ENCODE peak calls at places on chromosomes 16 and 17, in eight cellular contexts. One of them, this sample, is unnamed.

GRCh38 chr17:80426671-80427326 is 11.8 kb downstream of the ENDOV start:
- DNase-seq in fibroblast of lung: peak; percentile 51
- DNase-seq in activated naive CD8-positive, alpha-beta T cell treated with anti-CD3 and anti-CD28 coated beads, Interleukin-2, amount 50 U/mL, for 16 hours: peak; percentile 78
- DNase-seq in activated gamma-delta T cell treated with Interleukin-2 at 50 U/mL for 16 hours: peak; percentile 85
- DNase-seq in brain pericyte: no peak
- DNase-seq in T-helper 2 cell: peak; percentile 77
- DNase-seq in effector CD8-positive, alpha-beta T cell: peak; percentile 81
- DNase-seq in GM23338: peak; percentile 90
- DNase-seq in this sample: peak; percentile 48

GRCh38 chr16:25027781-25028180 is 12.6 kb upstream of the ARHGAP17 start:
- DNase-seq in fibroblast of lung: no peak
- DNase-seq in activated naive CD8-positive, alpha-beta T cell treated with anti-CD3 and anti-CD28 coated beads, Interleukin-2, amount 50 U/mL, for 16 hours: no peak
- DNase-seq in activated gamma-delta T cell treated with Interleukin-2 at 50 U/mL for 16 hours: no peak
- DNase-seq in brain pericyte: no peak
- DNase-seq in T-helper 2 cell: no peak
- DNase-seq in effector CD8-positive, alpha-beta T cell: no peak
- DNase-seq in GM23338: no peak
- DNase-seq in this sample: no peak

GRCh38 chr17:82608816-82609215 is 39.4 kb downstream of the WDR45B start:
- DNase-seq in fibroblast of lung: no peak
- DNase-seq in activated naive CD8-positive, alpha-beta T cell treated with anti-CD3 and anti-CD28 coated beads, Interleukin-2, amount 50 U/mL, for 16 hours: no peak
- DNase-seq in activated gamma-delta T cell treated with Interleukin-2 at 50 U/mL for 16 hours: no peak
- DNase-seq in brain pericyte: no peak
- DNase-seq in T-helper 2 cell: no peak
- DNase-seq in effector CD8-positive, alpha-beta T cell: no peak
- DNase-seq in GM23338: no peak
- DNase-seq in this sample: no peak

GRCh38 chr17:38751803-38752118 is 780 bp upstream of the PSMB3 start:
- DNase-seq in fibroblast of lung: peak; percentile 89
- DNase-seq in activated naive CD8-positive, alpha-beta T cell treated with anti-CD3 and anti-CD28 coated beads, Interleukin-2, amount 50 U/mL, for 16 hours: peak; percentile 68
- DNase-seq in activated gamma-delta T cell treated with Interleukin-2 at 50 U/mL for 16 hours: peak; percentile 80
- DNase-seq in brain pericyte: peak; percentile 71
- DNase-seq in T-helper 2 cell: peak; percentile 78
- DNase-seq in effector CD8-positive, alpha-beta T cell: peak; percentile 58
- DNase-seq in GM23338: peak; percentile 90
- DNase-seq in this sample: peak; percentile 85

GRCh38 chr16:73254983-73255382 is 207.1 kb upstream of the ZFHX3 start:
- DNase-seq in fibroblast of lung: no peak
- DNase-seq in activated naive CD8-positive, alpha-beta T cell treated with anti-CD3 and anti-CD28 coated beads, Interleukin-2, amount 50 U/mL, for 16 hours: no peak
- DNase-seq in activated gamma-delta T cell treated with Interleukin-2 at 50 U/mL for 16 hours: no peak
- DNase-seq in brain pericyte: no peak
- DNase-seq in T-helper 2 cell: no peak
- DNase-seq in effector CD8-positive, alpha-beta T cell: no peak
- DNase-seq in GM23338: no peak
- DNase-seq in this sample: no peak

GRCh38 chr17:79779088-79779529 is 1.2 kb downstream of the CBX2 start:
- DNase-seq in fibroblast of lung: no peak
- DNase-seq in activated naive CD8-positive, alpha-beta T cell treated with anti-CD3 and anti-CD28 coated beads, Interleukin-2, amount 50 U/mL, for 16 hours: no peak
- DNase-seq in activated gamma-delta T cell treated with Interleukin-2 at 50 U/mL for 16 hours: no peak
- DNase-seq in brain pericyte: no peak
- DNase-seq in T-helper 2 cell: no peak
- DNase-seq in effector CD8-positive, alpha-beta T cell: no peak
- DNase-seq in GM23338: no peak
- DNase-seq in this sample: no peak

GRCh38 chr16:89687092-89687940 is 827 bp downstream of the CDK10 start:
- DNase-seq in fibroblast of lung: peak; percentile 34
- DNase-seq in activated naive CD8-positive, alpha-beta T cell treated with anti-CD3 and anti-CD28 coated beads, Interleukin-2, amount 50 U/mL, for 16 hours: no peak
- DNase-seq in activated gamma-delta T cell treated with Interleukin-2 at 50 U/mL for 16 hours: no peak
- DNase-seq in brain pericyte: no peak
- DNase-seq in T-helper 2 cell: no peak
- DNase-seq in effector CD8-positive, alpha-beta T cell: no peak
- DNase-seq in GM23338: peak; percentile 59
- DNase-seq in this sample: peak; percentile 31

GRCh38 chr16:69064164-69064563 is 41.3 kb upstream of the HAS3 start:
- DNase-seq in fibroblast of lung: no peak
- DNase-seq in activated naive CD8-positive, alpha-beta T cell treated with anti-CD3 and anti-CD28 coated beads, Interleukin-2, amount 50 U/mL, for 16 hours: no peak
- DNase-seq in activated gamma-delta T cell treated with Interleukin-2 at 50 U/mL for 16 hours: no peak
- DNase-seq in brain pericyte: no peak
- DNase-seq in T-helper 2 cell: no peak
- DNase-seq in effector CD8-positive, alpha-beta T cell: no peak
- DNase-seq in GM23338: no peak
- DNase-seq in this sample: no peak

GRCh38 chr17:1003972-1004768 is 7.2 kb downstream of the TIMM22 start:
- DNase-seq in fibroblast of lung: no peak
- DNase-seq in activated naive CD8-positive, alpha-beta T cell treated with anti-CD3 and anti-CD28 coated beads, Interleukin-2, amount 50 U/mL, for 16 hours: no peak
- DNase-seq in activated gamma-delta T cell treated with Interleukin-2 at 50 U/mL for 16 hours: no peak
- DNase-seq in brain pericyte: no peak
- DNase-seq in T-helper 2 cell: no peak
- DNase-seq in effector CD8-positive, alpha-beta T cell: no peak
- DNase-seq in GM23338: no peak
- DNase-seq in this sample: no peak

GRCh38 chr17:42674755-42675347 is 1.9 kb downstream of the PLEKHH3 start:
- DNase-seq in fibroblast of lung: no peak
- DNase-seq in activated naive CD8-positive, alpha-beta T cell treated with anti-CD3 and anti-CD28 coated beads, Interleukin-2, amount 50 U/mL, for 16 hours: no peak
- DNase-seq in activated gamma-delta T cell treated with Interleukin-2 at 50 U/mL for 16 hours: no peak
- DNase-seq in brain pericyte: no peak
- DNase-seq in T-helper 2 cell: no peak
- DNase-seq in effector CD8-positive, alpha-beta T cell: no peak
- DNase-seq in GM23338: peak; percentile 83
- DNase-seq in this sample: no peak

GRCh38 chr17:45949755-45950320 is 49.2 kb upstream of the STH start:
- DNase-seq in fibroblast of lung: no peak
- DNase-seq in activated naive CD8-positive, alpha-beta T cell treated with anti-CD3 and anti-CD28 coated beads, Interleukin-2, amount 50 U/mL, for 16 hours: no peak
- DNase-seq in activated gamma-delta T cell treated with Interleukin-2 at 50 U/mL for 16 hours: no peak
- DNase-seq in brain pericyte: no peak
- DNase-seq in T-helper 2 cell: no peak
- DNase-seq in effector CD8-positive, alpha-beta T cell: no peak
- DNase-seq in GM23338: no peak
- DNase-seq in this sample: no peak

GRCh38 chr17:82031303-82031884 is at the start of gene RAC3:
- DNase-seq in fibroblast of lung: peak; percentile 31
- DNase-seq in activated naive CD8-positive, alpha-beta T cell treated with anti-CD3 and anti-CD28 coated beads, Interleukin-2, amount 50 U/mL, for 16 hours: no peak
- DNase-seq in activated gamma-delta T cell treated with Interleukin-2 at 50 U/mL for 16 hours: no peak
- DNase-seq in brain pericyte: no peak
- DNase-seq in T-helper 2 cell: no peak
- DNase-seq in effector CD8-positive, alpha-beta T cell: no peak
- DNase-seq in GM23338: peak; percentile 68
- DNase-seq in this sample: no peak

GRCh38 chr17:49016775-49017463 is 19.7 kb downstream of the IGF2BP1 start:
- DNase-seq in fibroblast of lung: peak; percentile 89
- DNase-seq in activated naive CD8-positive, alpha-beta T cell treated with anti-CD3 and anti-CD28 coated beads, Interleukin-2, amount 50 U/mL, for 16 hours: no peak
- DNase-seq in activated gamma-delta T cell treated with Interleukin-2 at 50 U/mL for 16 hours: no peak
- DNase-seq in brain pericyte: no peak
- DNase-seq in T-helper 2 cell: no peak
- DNase-seq in effector CD8-positive, alpha-beta T cell: no peak
- DNase-seq in GM23338: no peak
- DNase-seq in this sample: peak; percentile 82

GRCh38 chr17:57455063-57455914 is 199.0 kb downstream of the MSI2 start:
- DNase-seq in fibroblast of lung: peak; percentile 26
- DNase-seq in activated naive CD8-positive, alpha-beta T cell treated with anti-CD3 and anti-CD28 coated beads, Interleukin-2, amount 50 U/mL, for 16 hours: no peak
- DNase-seq in activated gamma-delta T cell treated with Interleukin-2 at 50 U/mL for 16 hours: peak; percentile 42
- DNase-seq in brain pericyte: peak; percentile 100
- DNase-seq in T-helper 2 cell: peak; percentile 51
- DNase-seq in effector CD8-positive, alpha-beta T cell: no peak
- DNase-seq in GM23338: no peak
- DNase-seq in this sample: peak; percentile 38

GRCh38 chr17:1229354-1229890 is 40.8 kb upstream of the BHLHA9 start:
- DNase-seq in fibroblast of lung: no peak
- DNase-seq in activated naive CD8-positive, alpha-beta T cell treated with anti-CD3 and anti-CD28 coated beads, Interleukin-2, amount 50 U/mL, for 16 hours: no peak
- DNase-seq in activated gamma-delta T cell treated with Interleukin-2 at 50 U/mL for 16 hours: peak; percentile 29
- DNase-seq in brain pericyte: no peak
- DNase-seq in T-helper 2 cell: peak; percentile 25
- DNase-seq in effector CD8-positive, alpha-beta T cell: peak; percentile 14
- DNase-seq in GM23338: peak; percentile 53
- DNase-seq in this sample: no peak

GRCh38 chr16:68643227-68643626 is 1.9 kb upstream of the CDH3 start:
- DNase-seq in fibroblast of lung: no peak
- DNase-seq in activated naive CD8-positive, alpha-beta T cell treated with anti-CD3 and anti-CD28 coated beads, Interleukin-2, amount 50 U/mL, for 16 hours: no peak
- DNase-seq in activated gamma-delta T cell treated with Interleukin-2 at 50 U/mL for 16 hours: no peak
- DNase-seq in brain pericyte: no peak
- DNase-seq in T-helper 2 cell: no peak
- DNase-seq in effector CD8-positive, alpha-beta T cell: no peak
- DNase-seq in GM23338: no peak
- DNase-seq in this sample: no peak

GRCh38 chr16:23061669-23062068 is 87.6 kb downstream of the USP31 start:
- DNase-seq in fibroblast of lung: no peak
- DNase-seq in activated naive CD8-positive, alpha-beta T cell treated with anti-CD3 and anti-CD28 coated beads, Interleukin-2, amount 50 U/mL, for 16 hours: no peak
- DNase-seq in activated gamma-delta T cell treated with Interleukin-2 at 50 U/mL for 16 hours: no peak
- DNase-seq in brain pericyte: no peak
- DNase-seq in T-helper 2 cell: no peak
- DNase-seq in effector CD8-positive, alpha-beta T cell: no peak
- DNase-seq in GM23338: no peak
- DNase-seq in this sample: peak; percentile 40

GRCh38 chr17:80119271-80119791 is 17.9 kb downstream of the GAA start:
- DNase-seq in fibroblast of lung: no peak
- DNase-seq in activated naive CD8-positive, alpha-beta T cell treated with anti-CD3 and anti-CD28 coated beads, Interleukin-2, amount 50 U/mL, for 16 hours: no peak
- DNase-seq in activated gamma-delta T cell treated with Interleukin-2 at 50 U/mL for 16 hours: no peak
- DNase-seq in brain pericyte: no peak
- DNase-seq in T-helper 2 cell: no peak
- DNase-seq in effector CD8-positive, alpha-beta T cell: no peak
- DNase-seq in GM23338: no peak
- DNase-seq in this sample: no peak

GRCh38 chr17:55384833-55385232 is 36.8 kb downstream of the MMD start:
- DNase-seq in fibroblast of lung: no peak
- DNase-seq in activated naive CD8-positive, alpha-beta T cell treated with anti-CD3 and anti-CD28 coated beads, Interleukin-2, amount 50 U/mL, for 16 hours: no peak
- DNase-seq in activated gamma-delta T cell treated with Interleukin-2 at 50 U/mL for 16 hours: no peak
- DNase-seq in brain pericyte: no peak
- DNase-seq in T-helper 2 cell: no peak
- DNase-seq in effector CD8-positive, alpha-beta T cell: no peak
- DNase-seq in GM23338: no peak
- DNase-seq in this sample: no peak

GRCh38 chr17:81996232-81996756 is 18.9 kb downstream of the ASPSCR1 start:
- DNase-seq in fibroblast of lung: no peak
- DNase-seq in activated naive CD8-positive, alpha-beta T cell treated with anti-CD3 and anti-CD28 coated beads, Interleukin-2, amount 50 U/mL, for 16 hours: no peak
- DNase-seq in activated gamma-delta T cell treated with Interleukin-2 at 50 U/mL for 16 hours: no peak
- DNase-seq in brain pericyte: no peak
- DNase-seq in T-helper 2 cell: no peak
- DNase-seq in effector CD8-positive, alpha-beta T cell: no peak
- DNase-seq in GM23338: no peak
- DNase-seq in this sample: no peak

GRCh38 chr16:70660672-70661350 is 14.5 kb downstream of the IL34 start:
- DNase-seq in fibroblast of lung: no peak
- DNase-seq in activated naive CD8-positive, alpha-beta T cell treated with anti-CD3 and anti-CD28 coated beads, Interleukin-2, amount 50 U/mL, for 16 hours: no peak
- DNase-seq in activated gamma-delta T cell treated with Interleukin-2 at 50 U/mL for 16 hours: no peak
- DNase-seq in brain pericyte: no peak
- DNase-seq in T-helper 2 cell: no peak
- DNase-seq in effector CD8-positive, alpha-beta T cell: no peak
- DNase-seq in GM23338: peak; percentile 75
- DNase-seq in this sample: peak; percentile 39

GRCh38 chr16:27285676-27286196 is 17.2 kb upstream of the NSMCE1 start:
- DNase-seq in fibroblast of lung: no peak
- DNase-seq in activated naive CD8-positive, alpha-beta T cell treated with anti-CD3 and anti-CD28 coated beads, Interleukin-2, amount 50 U/mL, for 16 hours: no peak
- DNase-seq in activated gamma-delta T cell treated with Interleukin-2 at 50 U/mL for 16 hours: no peak
- DNase-seq in brain pericyte: no peak
- DNase-seq in T-helper 2 cell: no peak
- DNase-seq in effector CD8-positive, alpha-beta T cell: no peak
- DNase-seq in GM23338: no peak
- DNase-seq in this sample: no peak

GRCh38 chr16:73225983-73226382 is 178.1 kb upstream of the ZFHX3 start:
- DNase-seq in fibroblast of lung: no peak
- DNase-seq in activated naive CD8-positive, alpha-beta T cell treated with anti-CD3 and anti-CD28 coated beads, Interleukin-2, amount 50 U/mL, for 16 hours: no peak
- DNase-seq in activated gamma-delta T cell treated with Interleukin-2 at 50 U/mL for 16 hours: no peak
- DNase-seq in brain pericyte: no peak
- DNase-seq in T-helper 2 cell: no peak
- DNase-seq in effector CD8-positive, alpha-beta T cell: no peak
- DNase-seq in GM23338: no peak
- DNase-seq in this sample: no peak

GRCh38 chr16:57314161-57314785 is 29.8 kb upstream of the PLLP start:
- DNase-seq in fibroblast of lung: no peak
- DNase-seq in activated naive CD8-positive, alpha-beta T cell treated with anti-CD3 and anti-CD28 coated beads, Interleukin-2, amount 50 U/mL, for 16 hours: no peak
- DNase-seq in activated gamma-delta T cell treated with Interleukin-2 at 50 U/mL for 16 hours: no peak
- DNase-seq in brain pericyte: no peak
- DNase-seq in T-helper 2 cell: no peak
- DNase-seq in effector CD8-positive, alpha-beta T cell: no peak
- DNase-seq in GM23338: no peak
- DNase-seq in this sample: no peak

GRCh38 chr16:89712476-89712805 is 8.3 kb downstream of the VPS9D1 start:
- DNase-seq in fibroblast of lung: peak; percentile 21
- DNase-seq in activated naive CD8-positive, alpha-beta T cell treated with anti-CD3 and anti-CD28 coated beads, Interleukin-2, amount 50 U/mL, for 16 hours: no peak
- DNase-seq in activated gamma-delta T cell treated with Interleukin-2 at 50 U/mL for 16 hours: no peak
- DNase-seq in brain pericyte: no peak
- DNase-seq in T-helper 2 cell: no peak
- DNase-seq in effector CD8-positive, alpha-beta T cell: no peak
- DNase-seq in GM23338: no peak
- DNase-seq in this sample: no peak

GRCh38 chr16:84293406-84293805 is 1.3 kb upstream of the WFDC1 start:
- DNase-seq in fibroblast of lung: no peak
- DNase-seq in activated naive CD8-positive, alpha-beta T cell treated with anti-CD3 and anti-CD28 coated beads, Interleukin-2, amount 50 U/mL, for 16 hours: no peak
- DNase-seq in activated gamma-delta T cell treated with Interleukin-2 at 50 U/mL for 16 hours: no peak
- DNase-seq in brain pericyte: no peak
- DNase-seq in T-helper 2 cell: no peak
- DNase-seq in effector CD8-positive, alpha-beta T cell: no peak
- DNase-seq in GM23338: no peak
- DNase-seq in this sample: no peak

GRCh38 chr17:15883617-15884111 is 61.3 kb upstream of the ADORA2B start:
- DNase-seq in fibroblast of lung: peak; percentile 91
- DNase-seq in activated naive CD8-positive, alpha-beta T cell treated with anti-CD3 and anti-CD28 coated beads, Interleukin-2, amount 50 U/mL, for 16 hours: no peak
- DNase-seq in activated gamma-delta T cell treated with Interleukin-2 at 50 U/mL for 16 hours: no peak
- DNase-seq in brain pericyte: peak; percentile 33
- DNase-seq in T-helper 2 cell: no peak
- DNase-seq in effector CD8-positive, alpha-beta T cell: no peak
- DNase-seq in GM23338: no peak
- DNase-seq in this sample: peak; percentile 55

GRCh38 chr17:79393358-79394038 is 217.4 kb downstream of the RBFOX3 start:
- DNase-seq in fibroblast of lung: peak; percentile 50
- DNase-seq in activated naive CD8-positive, alpha-beta T cell treated with anti-CD3 and anti-CD28 coated beads, Interleukin-2, amount 50 U/mL, for 16 hours: peak; percentile 40
- DNase-seq in activated gamma-delta T cell treated with Interleukin-2 at 50 U/mL for 16 hours: peak; percentile 59
- DNase-seq in brain pericyte: no peak
- DNase-seq in T-helper 2 cell: peak; percentile 16
- DNase-seq in effector CD8-positive, alpha-beta T cell: peak; percentile 46
- DNase-seq in GM23338: peak; percentile 86
- DNase-seq in this sample: peak; percentile 45

GRCh38 chr16:58236831-58237230 is 38.9 kb upstream of the CSNK2A2 start:
- DNase-seq in fibroblast of lung: no peak
- DNase-seq in activated naive CD8-positive, alpha-beta T cell treated with anti-CD3 and anti-CD28 coated beads, Interleukin-2, amount 50 U/mL, for 16 hours: no peak
- DNase-seq in activated gamma-delta T cell treated with Interleukin-2 at 50 U/mL for 16 hours: no peak
- DNase-seq in brain pericyte: no peak
- DNase-seq in T-helper 2 cell: no peak
- DNase-seq in effector CD8-positive, alpha-beta T cell: no peak
- DNase-seq in GM23338: peak; percentile 42
- DNase-seq in this sample: no peak

GRCh38 chr16:11708421-11708820 is 34.2 kb downstream of the TXNDC11 start:
- DNase-seq in fibroblast of lung: peak; percentile 7
- DNase-seq in activated naive CD8-positive, alpha-beta T cell treated with anti-CD3 and anti-CD28 coated beads, Interleukin-2, amount 50 U/mL, for 16 hours: no peak
- DNase-seq in activated gamma-delta T cell treated with Interleukin-2 at 50 U/mL for 16 hours: no peak
- DNase-seq in brain pericyte: no peak
- DNase-seq in T-helper 2 cell: no peak
- DNase-seq in effector CD8-positive, alpha-beta T cell: no peak
- DNase-seq in GM23338: no peak
- DNase-seq in this sample: peak; percentile 21

GRCh38 chr17:82940226-82941020 is 100.6 kb upstream of the ZNF750 start:
- DNase-seq in fibroblast of lung: no peak
- DNase-seq in activated naive CD8-positive, alpha-beta T cell treated with anti-CD3 and anti-CD28 coated beads, Interleukin-2, amount 50 U/mL, for 16 hours: no peak
- DNase-seq in activated gamma-delta T cell treated with Interleukin-2 at 50 U/mL for 16 hours: no peak
- DNase-seq in brain pericyte: no peak
- DNase-seq in T-helper 2 cell: no peak
- DNase-seq in effector CD8-positive, alpha-beta T cell: no peak
- DNase-seq in GM23338: no peak
- DNase-seq in this sample: no peak

GRCh38 chr16:11232852-11233726 is 22.9 kb downstream of the SOCS1 start:
- DNase-seq in fibroblast of lung: no peak
- DNase-seq in activated naive CD8-positive, alpha-beta T cell treated with anti-CD3 and anti-CD28 coated beads, Interleukin-2, amount 50 U/mL, for 16 hours: peak; percentile 78
- DNase-seq in activated gamma-delta T cell treated with Interleukin-2 at 50 U/mL for 16 hours: peak; percentile 84
- DNase-seq in brain pericyte: no peak
- DNase-seq in T-helper 2 cell: peak; percentile 90
- DNase-seq in effector CD8-positive, alpha-beta T cell: peak; percentile 69
- DNase-seq in GM23338: peak; percentile 75
- DNase-seq in this sample: no peak

GRCh38 chr16:56426585-56426984 is 1.2 kb upstream of the AMFR start:
- DNase-seq in fibroblast of lung: no peak
- DNase-seq in activated naive CD8-positive, alpha-beta T cell treated with anti-CD3 and anti-CD28 coated beads, Interleukin-2, amount 50 U/mL, for 16 hours: no peak
- DNase-seq in activated gamma-delta T cell treated with Interleukin-2 at 50 U/mL for 16 hours: no peak
- DNase-seq in brain pericyte: no peak
- DNase-seq in T-helper 2 cell: no peak
- DNase-seq in effector CD8-positive, alpha-beta T cell: no peak
- DNase-seq in GM23338: no peak
- DNase-seq in this sample: no peak

GRCh38 chr17:8104911-8105310 is 13.4 kb downstream of the ALOXE3 start:
- DNase-seq in fibroblast of lung: no peak
- DNase-seq in activated naive CD8-positive, alpha-beta T cell treated with anti-CD3 and anti-CD28 coated beads, Interleukin-2, amount 50 U/mL, for 16 hours: no peak
- DNase-seq in activated gamma-delta T cell treated with Interleukin-2 at 50 U/mL for 16 hours: no peak
- DNase-seq in brain pericyte: no peak
- DNase-seq in T-helper 2 cell: no peak
- DNase-seq in effector CD8-positive, alpha-beta T cell: no peak
- DNase-seq in GM23338: no peak
- DNase-seq in this sample: no peak